ENCODE peak calls at places on chromosomes 1 and 21, in five cellular contexts. Z is left kidney, C is aorta, I is suprapubic skin, O is AG08396. A is an unnamed sample.

GRCh38 chr1:34019741-34020552 is 145.1 kb downstream of the CSMD2 start:
- DNase-seq in Z (no peak), C (no peak), I (no peak), O (no peak), A (peak)

GRCh38 chr1:217881131-217881543 is 250.0 kb downstream of the SPATA17 start:
- DNase-seq in C (no peak), I (no peak), O (no peak), Z (no peak), A (no peak)

GRCh38 chr1:207844374-207844773 is 66.6 kb downstream of the CD34 start:
- DNase-seq in Z (no peak), C (no peak), I (no peak), O (no peak), A (no peak)

GRCh38 chr1:9260086-9260766 is 25.7 kb downstream of the H6PD start:
- DNase-seq in I (no peak), C (no peak), Z (peak), O (no peak), A (no peak)

GRCh38 chr1:23553896-23554480 is 5.3 kb downstream of the ID3 start:
- DNase-seq in O (no peak), Z (peak), C (no peak), I (peak), A (no peak)

GRCh38 chr1:227934476-227935313 is 13.0 kb downstream of the WNT9A start:
- DNase-seq in I (peak), Z (no peak), C (peak), O (peak), A (no peak)

GRCh38 chr1:51558375-51558924 is 39.4 kb upstream of the EPS15 start:
- DNase-seq in C (no peak), I (no peak), Z (no peak), O (no peak), A (no peak)

GRCh38 chr1:229990326-229990725 is 76.7 kb upstream of the GALNT2 start:
- DNase-seq in Z (no peak), I (no peak), C (no peak), O (no peak), A (peak)

GRCh38 chr1:226762988-226763740 is 24.1 kb upstream of the ITPKB start:
- DNase-seq in O (no peak), C (no peak), I (no peak), Z (no peak), A (no peak)

GRCh38 chr21:34128124-34128523 is 54.7 kb downstream of the MRPS6 start:
- DNase-seq in C (peak), I (no peak), O (no peak), Z (no peak), A (no peak)

GRCh38 chr21:45957986-45958610 is 23.5 kb upstream of the COL6A1 start:
- DNase-seq in O (peak), Z (no peak), C (peak), I (peak), A (no peak)

GRCh38 chr1:43239484-43239883 is 30.3 kb upstream of the TMEM125 start:
- DNase-seq in O (no peak), I (no peak), Z (no peak), C (no peak), A (no peak)

GRCh38 chr1:77832889-77833288 is 53.4 kb downstream of the MIGA1 start:
- DNase-seq in I (no peak), Z (peak), C (no peak), O (peak), A (no peak)

GRCh38 chr1:205505076-205505729 is 734 bp downstream of the CDK18 start:
- DNase-seq in O (no peak), Z (peak), I (no peak), C (no peak), A (no peak)

GRCh38 chr1:100400332-100400933 is 48.1 kb downstream of the CDC14A start:
- DNase-seq in C (peak), Z (no peak), O (no peak), I (no peak), A (peak)

GRCh38 chr1:229582011-229582694 is 23.6 kb upstream of the ABCB10 start:
- DNase-seq in Z (peak), O (peak), C (peak), I (no peak), A (peak)

GRCh38 chr1:150185481-150185880 is 35.8 kb downstream of the PLEKHO1 start:
- DNase-seq in Z (no peak), O (no peak), C (no peak), I (no peak), A (no peak)

GRCh38 chr1:170707959-170708666 is 44.2 kb downstream of the PRRX1 start:
- DNase-seq in C (no peak), O (peak), I (no peak), Z (no peak), A (no peak)